ENCODE peak calls at places on chromosomes 12 and 14, in six cellular contexts. D is GM06990, U is OCI-LY7, O is foreskin keratinocyte, X is mesothelial cell of epicardium, J is omental fat pad. N is an unnamed sample.

GRCh38 chr14:103879570-103880333 is 32.4 kb upstream of the PPP1R13B start:
- DNase-seq in O (no peak), J (no peak), U (no peak), D (no peak), X (no peak), N (no peak)

GRCh38 chr12:117112268-117112595 is 13.0 kb upstream of the TESC start:
- DNase-seq in O (no peak), X (no peak), J (no peak), U (no peak), D (no peak), N (no peak)

GRCh38 chr14:24348186-24348585 is 8.4 kb upstream of the RIPK3 start:
- DNase-seq in U (no peak), X (no peak), O (peak; percentile 66), D (no peak), J (no peak), N (no peak)

GRCh38 chr12:9041321-9041720 is 52.0 kb downstream of the KLRG1 start:
- DNase-seq in O (no peak), U (no peak), J (no peak), X (no peak), D (no peak), N (peak; percentile 46)

GRCh38 chr12:41217731-41218130 is 29.6 kb downstream of the PDZRN4 start:
- DNase-seq in O (no peak), X (no peak), U (no peak), J (no peak), D (no peak), N (no peak)

GRCh38 chr14:51395361-51395849 is 155.4 kb downstream of the TMX1 start:
- DNase-seq in D (no peak), J (no peak), U (no peak), O (peak; percentile 99), X (no peak), N (peak; percentile 98)

GRCh38 chr12:74111688-74112360 is 425.8 kb upstream of the ATXN7L3B start:
- DNase-seq in J (no peak), U (peak; percentile 11), O (peak; percentile 80), D (no peak), X (no peak), N (peak; percentile 1)

GRCh38 chr12:4267904-4268548 is 5.5 kb upstream of the CCND2 start:
- DNase-seq in U (no peak), D (no peak), X (no peak), J (no peak), O (no peak), N (no peak)

GRCh38 chr14:51576112-51576420 is 75.6 kb upstream of the FRMD6 start:
- DNase-seq in O (no peak), J (no peak), U (no peak), D (no peak), X (no peak), N (peak; percentile 57)

GRCh38 chr12:77682488-77682887 is 148.2 kb upstream of the NAV3 start:
- DNase-seq in D (no peak), O (no peak), X (no peak), J (no peak), U (no peak), N (no peak)

GRCh38 chr14:93263416-93263815 is 56.4 kb downstream of the UBR7 start:
- DNase-seq in U (no peak), O (peak; percentile 29), X (no peak), D (no peak), J (no peak), N (peak; percentile 40)

GRCh38 chr12:123164222-123164621 is 13.3 kb upstream of the PITPNM2 start:
- DNase-seq in X (no peak), U (no peak), J (no peak), D (peak; percentile 39), O (no peak), N (no peak)

GRCh38 chr14:74176404-74176788 is 62.9 kb upstream of the VSX2 start:
- DNase-seq in D (no peak), X (no peak), O (no peak), U (no peak), J (no peak), N (peak; percentile 1)

GRCh38 chr12:31003861-31004640 is 69.6 kb upstream of the DDX11 start:
- DNase-seq in O (no peak), J (no peak), U (no peak), X (no peak), D (no peak), N (no peak)

GRCh38 chr14:96130854-96131253 is 73.8 kb upstream of the BDKRB2 start:
- DNase-seq in X (no peak), J (no peak), O (peak; percentile 53), U (no peak), D (no peak), N (peak; percentile 63)

GRCh38 chr12:56157201-56158028 is 744 bp upstream of the MYL6 start:
- DNase-seq in J (peak; percentile 47), O (peak; percentile 72), X (peak; percentile 61), U (peak; percentile 85), D (peak; percentile 80), N (peak; percentile 78)

GRCh38 chr14:99435327-99435726 is 45.3 kb downstream of the SETD3 start:
- DNase-seq in U (no peak), J (no peak), D (no peak), O (no peak), X (no peak), N (no peak)

GRCh38 chr14:101428409-101428808 is 132.9 kb upstream of the DIO3 start:
- DNase-seq in X (no peak), O (no peak), J (no peak), D (no peak), U (no peak), N (no peak)

GRCh38 chr12:39692258-39692853 is 72.8 kb upstream of the ABCD2 start:
- DNase-seq in X (no peak), U (peak; percentile 29), J (no peak), D (no peak), O (peak; percentile 3), N (peak; percentile 31)

GRCh38 chr12:116885496-116885895 is 4.3 kb upstream of the HRK start:
- DNase-seq in J (no peak), D (no peak), U (peak; percentile 50), O (no peak), X (no peak), N (no peak)

GRCh38 chr12:54988402-54989054 is 4.0 kb upstream of the TESPA1 start:
- DNase-seq in J (peak; percentile 34), U (peak; percentile 44), O (no peak), D (peak; percentile 32), X (no peak), N (peak; percentile 56)

GRCh38 chr14:103846569-103847438 is 571 bp downstream of the PPP1R13B start:
- DNase-seq in X (no peak), U (peak; percentile 61), D (peak; percentile 47), O (peak; percentile 45), J (no peak), N (no peak)

GRCh38 chr12:6915023-6915788 is 826 bp downstream of the ENO2 start:
- DNase-seq in J (no peak), X (no peak), U (no peak), D (no peak), O (no peak), N (no peak)

GRCh38 chr14:96079066-96079465 is 39.9 kb downstream of the C14orf132 start:
- DNase-seq in D (no peak), X (no peak), J (no peak), U (no peak), O (no peak), N (no peak)

GRCh38 chr14:86022031-86022629 is 492.2 kb downstream of the FLRT2 start:
- DNase-seq in U (no peak), X (no peak), D (no peak), J (no peak), O (peak; percentile 76), N (peak; percentile 70)

GRCh38 chr12:40015360-40015759 is 90.5 kb downstream of the SLC2A13 start:
- DNase-seq in X (no peak), U (no peak), J (no peak), D (no peak), O (peak; percentile 36), N (peak; percentile 43)

GRCh38 chr12:11650697-11651281 is 1.3 kb downstream of the ETV6 start:
- DNase-seq in O (peak; percentile 48), U (peak; percentile 57), J (no peak), X (no peak), D (no peak), N (peak; percentile 46)

GRCh38 chr12:52907092-52907810 is 2.4 kb upstream of the KRT8 start:
- DNase-seq in U (no peak), J (no peak), O (peak; percentile 65), D (no peak), X (peak; percentile 80), N (no peak)

GRCh38 chr12:31570880-31571279 is 20.1 kb downstream of the DENND5B start:
- DNase-seq in D (no peak), J (no peak), U (no peak), O (no peak), X (no peak), N (no peak)

GRCh38 chr12:5912437-5913334 is 32.4 kb downstream of the ANO2 start:
- DNase-seq in O (no peak), X (no peak), D (no peak), J (no peak), U (no peak), N (no peak)
- TF ChIP-seq CTCF in O (peak; percentile 24), X (no peak), D (peak; percentile 25), J (no peak), U (peak; percentile 57), N (peak; percentile 7)

DNA sequence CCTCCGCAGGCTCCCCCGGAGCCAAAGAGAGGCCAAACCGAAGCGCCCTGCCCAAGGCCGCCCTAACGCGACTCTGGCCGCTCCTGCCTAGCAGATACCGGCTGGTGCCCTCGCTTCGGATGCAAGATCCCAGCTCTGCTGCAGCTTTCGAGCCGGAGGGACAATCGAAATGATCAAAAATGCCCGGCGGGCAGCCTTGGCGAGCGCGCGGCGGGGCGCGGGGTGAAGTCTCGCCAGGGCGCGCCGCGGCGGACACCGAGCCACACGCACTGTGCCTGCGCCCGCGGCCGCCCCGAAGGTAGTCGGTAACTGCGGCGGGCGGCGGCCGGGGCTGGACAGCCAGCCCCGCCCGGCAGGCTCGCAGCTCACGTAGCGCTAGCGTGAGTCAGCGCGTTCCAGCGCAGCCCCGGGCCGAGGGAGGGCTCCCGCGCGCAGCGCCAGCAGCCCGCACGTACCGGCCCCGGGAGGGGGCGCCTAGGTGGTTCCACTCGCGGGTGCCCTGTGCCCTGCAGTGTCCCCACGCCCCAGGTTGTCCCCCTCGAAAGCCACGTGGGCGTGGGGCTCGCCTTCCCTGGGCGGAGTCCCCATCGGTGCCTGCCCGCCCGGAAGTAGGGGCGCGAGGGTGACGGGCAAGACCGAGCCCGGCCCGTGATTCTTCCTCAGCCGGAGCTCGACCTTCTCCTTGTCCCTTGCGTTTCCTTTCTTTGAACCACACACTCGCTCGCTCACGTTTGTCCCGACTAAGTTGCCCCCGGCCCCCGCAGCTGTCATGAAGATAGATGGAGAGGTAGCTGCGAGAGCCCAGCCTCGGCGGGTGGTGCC is 109.3 kb upstream of the EGLN3 start:
- DNase-seq in J (peak; percentile 33), U (no peak), O (peak; percentile 46), X (peak; percentile 65), D (peak; percentile 62), N (peak; percentile 62)
- TF ChIP-seq CTCF in J (no peak), U (no peak), O (peak; percentile 54), X (no peak), D (no peak), N (no peak)

GRCh38 chr14:102795060-102795925 is 18.0 kb downstream of the TRAF3 start:
- DNase-seq in X (no peak), J (no peak), U (no peak), D (no peak), O (peak; percentile 91), N (peak; percentile 88)
- TF ChIP-seq CTCF in X (no peak), J (no peak), U (no peak), D (no peak), O (peak; percentile 46), N (peak; percentile 31)

GRCh38 chr12:124389537-124390441 is 94.9 kb downstream of the RFLNA start:
- DNase-seq in D (no peak), O (no peak), U (no peak), X (no peak), J (no peak), N (no peak)
- TF ChIP-seq CTCF in D (no peak), O (no peak), U (no peak), X (no peak), J (no peak), N (no peak)